ENCODE peak calls at places on chromosomes 5 and 9, in eight cellular contexts. M, D, I, Y, T, K, J and U are unnamed samples.

GRCh38 chr5:144060598-144060997 is 109.9 kb downstream of the YIPF5 start:
- DNase-seq in T (no peak), M (no peak), K (no peak), I (no peak), Y (peak), D (no peak), J (no peak), U (no peak)

GRCh38 chr5:10366310-10367297 is 13.1 kb downstream of the MARCHF6 start:
- DNase-seq in I (no peak), Y (peak), K (no peak), T (no peak), J (no peak), M (no peak), D (no peak), U (no peak)

GRCh38 chr9:136133959-136134484 is 15.3 kb upstream of the TMEM250 start:
- DNase-seq in Y (no peak), T (no peak), D (no peak), I (no peak), J (no peak), M (no peak), K (no peak), U (no peak)

GRCh38 chr5:172004824-172005237 is 1.6 kb downstream of the FBXW11 start:
- DNase-seq in J (no peak), I (no peak), Y (no peak), M (no peak), K (peak), D (peak), T (no peak), U (no peak)

GRCh38 chr9:86741311-86742215 is 205.7 kb downstream of the GAS1 start:
- DNase-seq in D (no peak), J (no peak), K (no peak), M (no peak), Y (peak), I (no peak), T (no peak), U (no peak)

GRCh38 chr5:137344723-137345322 is 154.3 kb downstream of the SPOCK1 start:
- DNase-seq in D (no peak), J (no peak), T (no peak), Y (peak), I (peak), K (peak), M (no peak), U (peak)

GRCh38 chr9:17520264-17521058 is 58.4 kb upstream of the SH3GL2 start:
- DNase-seq in D (no peak), T (no peak), I (peak), Y (no peak), M (no peak), K (no peak), J (no peak), U (no peak)

GRCh38 chr5:170522211-170523128 is 18.6 kb downstream of the KCNIP1 start:
- DNase-seq in D (no peak), M (no peak), J (no peak), T (peak), I (no peak), Y (no peak), K (no peak), U (no peak)

GRCh38 chr5:42749020-42749419 is 7.6 kb upstream of the CCDC152 start:
- DNase-seq in M (no peak), J (no peak), K (no peak), Y (peak), I (no peak), T (no peak), D (no peak), U (no peak)

GRCh38 chr5:96733771-96734498 is 71.8 kb downstream of the CAST start:
- DNase-seq in M (no peak), J (no peak), D (no peak), I (no peak), Y (peak), T (no peak), K (no peak), U (no peak)

DNA sequence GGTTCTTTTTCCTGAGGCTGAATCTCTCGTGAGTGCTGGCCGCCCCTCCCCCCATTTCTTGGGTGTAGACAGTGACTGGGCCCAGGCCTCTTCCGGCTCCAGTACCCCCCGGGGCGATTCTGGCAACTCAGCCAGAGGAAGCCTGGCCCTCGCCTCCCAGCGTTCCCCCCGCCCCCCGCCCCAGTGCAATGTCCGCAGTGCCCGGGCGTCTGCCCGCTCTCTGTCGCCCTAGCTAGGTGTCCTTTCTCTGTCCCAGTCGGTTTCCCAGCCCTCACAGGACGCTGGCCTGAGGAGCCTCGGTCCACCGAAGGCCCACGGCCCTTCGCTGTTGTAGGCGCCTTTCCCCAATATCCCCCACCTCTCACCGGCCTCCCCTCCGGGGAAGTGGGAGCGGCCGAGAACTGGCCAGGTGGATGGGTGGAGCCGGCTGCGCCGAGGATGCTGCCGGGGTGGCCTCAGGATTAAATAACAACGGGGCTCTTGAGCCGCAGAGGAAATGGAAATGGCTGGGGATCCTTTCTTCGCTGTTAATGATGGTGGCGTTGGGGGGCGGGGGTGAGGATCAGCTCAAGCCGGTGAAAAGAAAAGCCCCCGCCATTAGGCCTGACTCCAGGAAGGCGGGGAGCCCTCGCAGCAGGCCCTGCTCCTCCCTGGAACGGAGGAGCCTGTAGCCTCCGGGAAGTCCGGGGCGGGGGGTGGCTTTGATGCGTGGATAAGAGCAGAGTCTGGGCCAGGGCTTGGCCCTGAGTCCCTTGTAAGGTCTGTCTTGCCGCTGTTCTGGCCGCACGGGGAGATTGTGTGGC is 1.1 kb upstream of the SPRY4 start:
- DNase-seq in D (no peak), K (no peak), T (no peak), I (peak), M (no peak), J (no peak), Y (peak), U (no peak)
- H3K4me3 ChIP-seq in D (no peak), K (no peak), T (peak), I (peak), M (peak), J (peak), Y (peak), U (peak)

GRCh38 chr5:28710360-28710759 is 1672.0 kb upstream of the CDH9 start:
- DNase-seq in D (no peak), K (no peak), M (no peak), T (no peak), Y (no peak), I (no peak), J (no peak), U (no peak)
- TF ChIP-seq CTCF in D (no peak), K (no peak), M (no peak), T (no peak), Y (no peak), I (peak), J (no peak), U (no peak)

DNA sequence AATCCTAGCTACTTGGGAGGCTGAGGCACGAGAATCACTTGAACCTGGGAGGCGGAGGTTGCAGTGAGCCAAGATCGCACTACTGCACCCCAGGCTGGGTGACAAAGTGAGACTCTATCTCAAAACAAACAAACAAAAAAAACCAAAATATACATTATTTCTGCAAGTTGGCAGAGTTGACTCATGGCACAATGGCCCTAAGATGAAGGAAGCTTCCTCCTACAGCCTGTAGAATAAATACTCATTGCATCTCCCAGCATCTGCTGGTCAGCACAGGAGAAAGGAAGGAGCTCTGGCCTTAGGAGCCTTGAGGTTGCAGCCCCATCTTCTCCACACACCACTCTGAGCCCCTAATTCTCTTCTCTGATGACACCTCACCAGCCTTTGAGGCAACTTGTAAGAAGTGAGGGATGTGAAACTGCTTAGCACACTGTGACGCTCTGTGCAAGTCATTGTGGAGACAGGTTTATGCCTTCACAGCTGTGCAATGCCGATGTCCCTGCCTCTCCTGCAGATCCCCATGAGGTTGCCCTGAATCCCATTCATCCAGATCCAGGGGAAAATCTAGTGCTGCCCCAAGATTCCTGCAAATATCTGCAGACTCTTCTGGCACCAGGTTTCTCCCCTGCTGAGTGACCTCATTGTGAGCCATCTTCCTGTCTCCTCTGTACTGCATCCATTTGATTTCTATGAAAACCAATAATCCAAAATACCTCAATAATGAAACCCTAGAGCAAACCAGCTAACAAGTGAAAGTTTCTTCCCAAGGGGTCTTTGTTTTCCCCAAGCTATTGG is 65.3 kb upstream of the TGFBR1 start:
- DNase-seq in Y (peak), T (no peak), D (no peak), I (no peak), K (peak), M (no peak), J (no peak), U (no peak)
- H3K4me3 ChIP-seq in Y (no peak), T (no peak), D (no peak), I (no peak), K (no peak), M (no peak), J (no peak), U (no peak)

GRCh38 chr5:151758430-151759241 is at the start of gene ATOX1:
- DNase-seq in M (peak), J (peak), K (peak), D (peak), T (no peak), I (peak), Y (peak), U (no peak)
- TF ChIP-seq CTCF in M (peak), J (peak), K (no peak), D (no peak), T (no peak), I (peak), Y (no peak), U (peak)